ENCODE peak calls at places on chromosome 21, in ten cellular contexts. M, G, D, W, S, B, J, U, F and T are unnamed samples.

GRCh38 chr21:18155508-18156193 is 89.0 kb upstream of the CHODL start:
- DNase-seq in M (no peak), G (no peak), D (no peak), W (no peak), S (no peak), B (no peak), J (no peak), U (peak), F (no peak), T (no peak)

GRCh38 chr21:37758997-37759396 is 157.3 kb downstream of the KCNJ6 start:
- DNase-seq in M (peak), G (no peak), D (no peak), W (peak), S (peak), B (no peak), J (peak), U (no peak), F (peak), T (peak)

GRCh38 chr21:39137248-39138186 is 45.7 kb downstream of the PSMG1 start:
- DNase-seq in M (peak), G (no peak), D (no peak), W (no peak), S (no peak), B (no peak), J (no peak), U (no peak), F (no peak), T (peak)

GRCh38 chr21:17679002-17679600 is 66.4 kb upstream of the BTG3 start:
- DNase-seq in M (no peak), G (no peak), D (no peak), W (no peak), S (no peak), B (no peak), J (no peak), U (peak), F (no peak), T (peak)

GRCh38 chr21:20443558-20444155 is 554.6 kb upstream of the NCAM2 start:
- DNase-seq in M (no peak), G (no peak), D (no peak), W (no peak), S (no peak), B (no peak), J (no peak), U (no peak), F (no peak), T (no peak)

GRCh38 chr21:31961027-31961426 is 88.2 kb downstream of the HUNK start:
- DNase-seq in M (no peak), G (no peak), D (no peak), W (no peak), S (no peak), B (no peak), J (no peak), U (no peak), F (no peak), T (no peak)

GRCh38 chr21:38277501-38278111 is 20.8 kb downstream of the KCNJ15 start:
- DNase-seq in M (no peak), G (peak), D (no peak), W (peak), S (no peak), B (no peak), J (peak), U (peak), F (peak), T (peak)

GRCh38 chr21:38097789-38098188 is 159.0 kb upstream of the KCNJ15 start:
- DNase-seq in M (no peak), G (no peak), D (no peak), W (no peak), S (no peak), B (no peak), J (no peak), U (no peak), F (no peak), T (no peak)

GRCh38 chr21:39186676-39187075 is 3.4 kb upstream of the PSMG1 start:
- DNase-seq in M (no peak), G (no peak), D (no peak), W (no peak), S (no peak), B (no peak), J (no peak), U (peak), F (no peak), T (no peak)

GRCh38 chr21:26954591-26955214 is 12.2 kb downstream of the ADAMTS5 start:
- DNase-seq in M (no peak), G (no peak), D (no peak), W (no peak), S (no peak), B (no peak), J (no peak), U (no peak), F (no peak), T (no peak)

GRCh38 chr21:18951291-18952038 is 547.9 kb upstream of the TMPRSS15 start:
- DNase-seq in M (peak), G (no peak), D (no peak), W (peak), S (peak), B (no peak), J (no peak), U (peak), F (peak), T (peak)

GRCh38 chr21:30935889-30936168 is 54.4 kb upstream of the KRTAP11-1 start:
- DNase-seq in M (no peak), G (no peak), D (no peak), W (no peak), S (no peak), B (no peak), J (no peak), U (no peak), F (no peak), T (no peak)

GRCh38 chr21:14119038-14119437 is 91.7 kb downstream of the LIPI start:
- DNase-seq in M (no peak), G (no peak), D (no peak), W (no peak), S (no peak), B (no peak), J (no peak), U (no peak), F (no peak), T (no peak)
- TF ChIP-seq CTCF in M (no peak), G (no peak), D (no peak), W (no peak), S (no peak), B (no peak), J (no peak), U (no peak), F (no peak), T (no peak)

DNA sequence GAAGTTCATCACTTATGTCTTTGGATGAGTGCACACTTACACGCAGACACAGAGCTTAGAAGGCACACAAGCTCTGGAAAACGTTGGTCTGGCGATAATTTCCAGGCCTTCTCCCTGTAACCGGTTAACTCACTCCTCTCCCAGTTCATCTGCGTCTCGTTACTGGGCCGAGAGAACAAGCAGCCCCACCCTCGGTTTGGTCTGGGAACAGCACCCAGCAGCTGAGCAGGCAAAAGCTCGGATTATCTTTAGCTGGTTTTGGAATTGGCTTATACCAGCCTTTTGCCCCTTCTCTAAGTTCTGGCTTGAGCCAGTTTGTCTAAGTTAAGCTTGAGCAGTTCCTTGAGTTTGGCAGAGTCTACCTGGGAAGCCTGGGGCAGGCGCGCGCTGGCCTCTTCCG is 27.3 kb upstream of the COL6A1 start:
- DNase-seq in M (no peak), G (no peak), D (no peak), W (no peak), S (peak), B (no peak), J (no peak), U (no peak), F (no peak), T (no peak)
- TF ChIP-seq CTCF in M (no peak), G (no peak), D (no peak), W (no peak), S (peak), B (no peak), J (no peak), U (no peak), F (no peak), T (no peak)

DNA sequence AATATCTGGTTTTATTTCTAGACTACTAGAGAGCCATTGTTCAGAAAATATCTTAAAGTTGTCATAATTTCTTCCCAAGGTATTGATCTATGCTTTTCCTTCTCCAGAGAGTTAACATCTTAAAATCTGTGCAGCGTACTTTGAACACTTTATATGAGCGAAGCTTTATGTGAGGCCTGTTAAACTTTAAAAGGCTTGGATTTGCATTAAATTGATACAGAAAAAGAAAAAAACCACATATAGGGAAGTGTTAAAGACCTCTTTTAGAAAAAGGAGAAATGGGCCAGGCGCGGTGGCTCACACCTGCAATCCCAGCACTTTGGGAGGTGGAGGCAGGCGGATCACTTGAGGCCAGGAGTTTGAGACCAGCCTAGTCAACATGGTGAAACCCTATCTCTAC is 59.2 kb upstream of the MORC3 start:
- DNase-seq in M (no peak), G (no peak), D (no peak), W (no peak), S (no peak), B (no peak), J (no peak), U (no peak), F (no peak), T (no peak)
- TF ChIP-seq CTCF in M (peak), G (no peak), D (no peak), W (no peak), S (no peak), B (no peak), J (peak), U (no peak), F (no peak), T (peak)

GRCh38 chr21:41772351-41773080 is 5.7 kb upstream of the RIPK4 start:
- DNase-seq in M (peak), G (no peak), D (no peak), W (no peak), S (no peak), B (no peak), J (no peak), U (no peak), F (no peak), T (no peak)
- TF ChIP-seq CTCF in M (no peak), G (no peak), D (no peak), W (no peak), S (no peak), B (no peak), J (no peak), U (no peak), F (no peak), T (no peak)

GRCh38 chr21:44756416-44757185 is 45.0 kb downstream of the UBE2G2 start:
- DNase-seq in M (peak), G (no peak), D (no peak), W (no peak), S (no peak), B (no peak), J (no peak), U (no peak), F (no peak), T (no peak)

GRCh38 chr21:44757731-44758130 is 43.9 kb downstream of the UBE2G2 start:
- DNase-seq in M (peak), G (no peak), D (no peak), W (no peak), S (no peak), B (no peak), J (no peak), U (no peak), F (no peak), T (no peak)

GRCh38 chr21:44752701-44753235 is 41.4 kb upstream of the TSPEAR start:
- DNase-seq in M (peak), G (no peak), D (no peak), W (no peak), S (no peak), B (no peak), J (no peak), U (peak), F (no peak), T (no peak)

GRCh38 chr21:44753357-44753756 is 42.0 kb upstream of the TSPEAR start:
- DNase-seq in M (peak), G (no peak), D (no peak), W (no peak), S (no peak), B (no peak), J (no peak), U (no peak), F (no peak), T (no peak)

DNA sequence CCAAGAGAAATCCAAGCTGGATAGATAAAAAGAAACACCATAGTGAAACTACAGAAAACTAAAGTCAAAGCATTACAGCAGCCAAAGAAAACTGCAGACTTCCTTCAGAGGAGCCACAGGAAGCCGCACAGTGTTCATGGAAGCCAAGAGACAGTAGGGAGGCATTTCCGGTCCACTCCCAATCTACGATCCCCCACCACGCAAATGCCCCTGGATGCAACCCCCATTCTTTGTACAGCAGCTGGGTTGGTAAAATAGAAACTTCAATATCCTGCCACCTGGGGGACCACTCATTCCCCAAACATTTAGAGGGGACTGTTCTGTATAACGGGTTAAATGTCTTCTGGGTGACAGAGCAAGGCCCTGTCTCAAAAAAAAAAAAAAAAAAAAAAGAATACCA is 43.9 kb upstream of the TSPEAR start:
- DNase-seq in M (no peak), G (no peak), D (no peak), W (no peak), S (no peak), B (no peak), J (no peak), U (no peak), F (no peak), T (no peak)
- TF ChIP-seq CTCF in M (no peak), G (no peak), D (no peak), W (no peak), S (no peak), B (no peak), J (no peak), U (no peak), F (peak), T (no peak)

GRCh38 chr21:34509151-34509550 is 2.9 kb downstream of the KCNE1 start:
- DNase-seq in M (no peak), G (no peak), D (no peak), W (no peak), S (peak), B (no peak), J (no peak), U (no peak), F (peak), T (peak)
- TF ChIP-seq CTCF in M (no peak), G (peak), D (no peak), W (peak), S (peak), B (no peak), J (no peak), U (peak), F (peak), T (no peak)

GRCh38 chr21:34107606-34108005 is 34.2 kb downstream of the MRPS6 start:
- DNase-seq in M (no peak), G (no peak), D (no peak), W (no peak), S (no peak), B (no peak), J (no peak), U (no peak), F (no peak), T (no peak)

GRCh38 chr21:34112316-34113033 is 39.1 kb downstream of the MRPS6 start:
- DNase-seq in M (no peak), G (no peak), D (no peak), W (no peak), S (no peak), B (no peak), J (no peak), U (no peak), F (no peak), T (no peak)

GRCh38 chr21:34105947-34106541 is 32.7 kb downstream of the MRPS6 start:
- DNase-seq in M (no peak), G (no peak), D (no peak), W (no peak), S (no peak), B (no peak), J (no peak), U (no peak), F (no peak), T (no peak)

GRCh38 chr21:34110594-34111202 is 37.3 kb downstream of the MRPS6 start:
- DNase-seq in M (no peak), G (no peak), D (no peak), W (no peak), S (no peak), B (no peak), J (no peak), U (no peak), F (no peak), T (no peak)

GRCh38 chr21:34109075-34109474 is 35.7 kb downstream of the MRPS6 start:
- DNase-seq in M (no peak), G (no peak), D (no peak), W (no peak), S (no peak), B (no peak), J (no peak), U (no peak), F (no peak), T (no peak)
- TF ChIP-seq CTCF in M (no peak), G (no peak), D (no peak), W (no peak), S (no peak), B (no peak), J (no peak), U (no peak), F (no peak), T (no peak)